ENCODE peak calls at places on chromosomes 13 and 19, in four cellular contexts. One of them, this sample, is unnamed.

GRCh38 chr19:13022859-13023636 is 27.8 kb downstream of the NFIX start:
- DNase-seq in H1: no peak
- DNase-seq in SK-N-SH: peak
- DNase-seq in K562: peak
- DNase-seq in this sample: peak

GRCh38 chr19:14497347-14497921 is 1.5 kb upstream of the GIPC1 start:
- DNase-seq in SK-N-SH: no peak
- DNase-seq in H1: no peak
- DNase-seq in K562: peak
- DNase-seq in this sample: no peak

GRCh38 chr19:18204394-18205179 is 745 bp upstream of the RAB3A start:
- DNase-seq in H1: no peak
- DNase-seq in K562: no peak
- DNase-seq in SK-N-SH: peak
- DNase-seq in this sample: no peak

GRCh38 chr13:31431722-31432137 is 232.0 kb downstream of the B3GLCT start:
- DNase-seq in SK-N-SH: peak
- DNase-seq in H1: peak
- DNase-seq in K562: peak
- DNase-seq in this sample: peak

GRCh38 chr13:114151565-114152284 is 19.3 kb upstream of the RASA3 start:
- DNase-seq in K562: peak
- DNase-seq in SK-N-SH: no peak
- DNase-seq in H1: no peak
- DNase-seq in this sample: no peak

GRCh38 chr13:105587786-105588185 is 947.7 kb downstream of the EFNB2 start:
- DNase-seq in K562: no peak
- DNase-seq in SK-N-SH: no peak
- DNase-seq in H1: no peak
- DNase-seq in this sample: peak

GRCh38 chr19:5156231-5156986 is 184.2 kb downstream of the PTPRS start:
- DNase-seq in K562: no peak
- DNase-seq in H1: no peak
- DNase-seq in SK-N-SH: peak
- DNase-seq in this sample: no peak

GRCh38 chr13:89066868-89067466 is 1395.8 kb downstream of the SLITRK5 start:
- DNase-seq in K562: peak
- DNase-seq in SK-N-SH: peak
- DNase-seq in H1: no peak
- DNase-seq in this sample: peak

GRCh38 chr19:19334063-19334988 is 13.7 kb downstream of the MAU2 start:
- DNase-seq in H1: no peak
- DNase-seq in SK-N-SH: no peak
- DNase-seq in K562: no peak
- DNase-seq in this sample: no peak

GRCh38 chr13:101628900-101629299 is 176.4 kb downstream of the ITGBL1 start:
- DNase-seq in H1: no peak
- DNase-seq in SK-N-SH: no peak
- DNase-seq in K562: no peak
- DNase-seq in this sample: no peak

GRCh38 chr19:45918721-45919120 is 4.1 kb upstream of the NANOS2 start:
- DNase-seq in SK-N-SH: no peak
- DNase-seq in K562: no peak
- DNase-seq in H1: no peak
- DNase-seq in this sample: no peak

GRCh38 chr13:43874512-43875092 is 4.9 kb downstream of the CCDC122 start:
- DNase-seq in K562: peak
- DNase-seq in SK-N-SH: peak
- DNase-seq in H1: no peak
- DNase-seq in this sample: no peak

DNA sequence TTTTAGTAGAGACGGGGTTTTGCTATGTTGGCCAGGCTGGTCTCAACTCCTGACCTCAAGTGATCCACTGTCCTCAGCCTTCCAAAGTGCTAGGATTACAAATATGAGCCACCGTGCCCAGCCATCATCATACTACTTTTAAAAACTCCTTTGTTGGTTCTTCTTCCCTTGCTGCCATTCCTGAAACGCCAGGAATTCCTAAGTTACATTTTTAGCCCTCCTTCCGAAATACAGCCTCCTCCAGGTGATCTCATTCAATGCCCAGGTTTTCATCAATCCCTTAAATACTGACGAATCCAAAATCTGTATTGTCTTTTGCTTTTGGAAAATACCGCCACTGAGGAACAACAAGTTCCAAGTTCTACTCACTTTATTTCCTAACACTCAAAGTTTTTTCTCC is 25.3 kb upstream of the EBPL start:
- DNase-seq in SK-N-SH: no peak
- DNase-seq in H1: no peak
- DNase-seq in K562: no peak
- DNase-seq in this sample: no peak
- TF ChIP-seq JUND in SK-N-SH: no peak
- TF ChIP-seq JUND in H1: no peak
- TF ChIP-seq JUND in K562: no peak
- TF ChIP-seq JUND in this sample: no peak

DNA sequence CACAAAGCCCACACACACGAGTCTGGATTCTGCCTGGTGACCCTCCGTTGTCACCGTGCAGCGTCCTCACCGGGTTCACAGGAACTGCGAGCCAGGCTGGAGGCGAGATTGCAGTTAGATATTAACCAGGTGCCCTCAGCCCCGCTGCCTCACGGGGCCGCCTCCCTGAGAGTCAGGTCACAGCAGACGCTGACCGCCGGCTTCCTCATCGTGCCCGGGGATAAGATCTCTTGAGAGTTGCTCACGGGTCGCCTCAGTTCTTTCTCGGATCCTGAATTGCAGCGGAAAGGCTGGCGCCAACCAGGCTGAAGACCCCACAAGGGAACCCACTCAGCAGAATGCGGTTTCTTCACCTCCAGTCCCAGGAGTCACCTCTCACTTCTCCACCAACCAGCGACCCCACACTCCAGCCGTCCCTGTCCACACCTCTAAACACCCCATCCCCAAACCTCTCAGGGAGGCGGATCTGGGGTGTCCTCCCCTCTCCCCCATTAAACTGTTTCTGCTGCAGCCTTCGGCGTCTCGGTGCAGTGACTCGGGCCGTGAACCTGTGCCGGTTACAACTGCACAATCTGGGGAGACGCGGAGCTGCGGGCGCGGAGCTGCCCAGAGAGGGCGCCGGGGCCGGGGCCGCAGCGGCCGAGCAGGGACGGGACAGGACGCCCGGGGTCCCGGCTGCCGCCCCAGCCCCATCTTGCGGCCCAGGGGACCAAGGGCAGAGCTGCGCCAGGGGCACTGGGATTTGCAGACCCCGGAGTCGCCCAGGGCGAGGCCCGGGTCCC is 591 bp downstream of the ZNF823 start:
- DNase-seq in H1: no peak
- DNase-seq in SK-N-SH: peak
- DNase-seq in K562: peak
- DNase-seq in this sample: peak
- TF ChIP-seq JUND in H1: no peak
- TF ChIP-seq JUND in SK-N-SH: no peak
- TF ChIP-seq JUND in K562: peak
- TF ChIP-seq JUND in this sample: no peak

DNA sequence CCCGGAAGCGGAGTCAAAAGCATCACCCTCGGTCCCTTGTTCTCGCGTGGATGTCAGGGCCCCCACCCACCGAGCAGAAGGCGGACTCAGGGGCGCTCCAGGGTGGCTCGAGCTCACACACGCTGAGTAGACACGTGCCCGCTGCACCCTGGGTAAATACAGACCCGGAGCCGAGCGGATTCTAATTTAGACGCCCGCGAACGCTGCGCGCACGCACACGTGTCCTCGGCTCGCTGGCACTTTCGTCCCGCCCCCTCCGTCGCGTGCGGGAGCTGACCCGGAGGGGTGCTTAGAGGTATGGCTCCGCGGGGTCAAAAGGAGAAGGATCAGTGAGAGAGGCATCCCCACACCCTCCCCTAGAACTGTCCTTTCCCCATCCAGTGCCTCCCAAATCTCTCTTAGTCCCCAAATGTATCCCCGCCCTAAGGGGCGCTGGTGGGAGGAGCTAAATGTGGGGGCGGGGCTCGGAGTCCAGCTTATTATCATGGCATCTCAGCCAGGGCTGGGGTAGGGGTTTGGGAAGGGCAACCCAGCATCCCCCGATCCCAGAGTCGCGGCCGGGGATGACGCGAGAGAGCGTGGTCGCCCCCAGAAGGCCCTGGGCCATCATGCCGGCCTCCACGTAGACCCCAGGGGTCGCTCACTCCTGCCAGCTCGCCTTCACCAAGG is 451 bp upstream of the ICAM5 start:
- DNase-seq in K562: peak
- DNase-seq in SK-N-SH: peak
- DNase-seq in H1: no peak
- DNase-seq in this sample: no peak
- TF ChIP-seq JUND in K562: no peak
- TF ChIP-seq JUND in SK-N-SH: no peak
- TF ChIP-seq JUND in H1: peak
- TF ChIP-seq JUND in this sample: no peak

DNA sequence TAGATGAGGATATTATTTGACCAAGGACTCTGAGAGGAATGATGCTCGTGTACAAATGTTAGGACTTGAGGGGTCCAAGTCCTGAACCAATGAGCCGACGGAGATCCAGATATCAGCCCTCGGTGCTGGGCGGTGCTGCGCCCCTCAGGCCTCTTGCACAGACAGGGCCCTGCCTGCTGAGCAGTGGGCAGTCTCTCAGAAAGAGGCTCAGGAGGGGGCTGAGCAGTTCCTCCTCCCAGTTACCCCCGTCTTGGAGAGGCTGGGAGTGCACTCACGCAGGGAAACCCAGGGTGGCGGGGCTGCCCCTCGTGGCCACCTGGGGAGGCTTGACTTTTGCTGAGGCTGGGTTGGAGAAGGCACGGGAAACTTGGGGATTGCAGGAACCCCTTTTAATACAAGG is 18.4 kb downstream of the TEX29 start:
- DNase-seq in K562: no peak
- DNase-seq in SK-N-SH: no peak
- DNase-seq in H1: no peak
- DNase-seq in this sample: no peak
- TF ChIP-seq JUND in K562: no peak
- TF ChIP-seq JUND in SK-N-SH: no peak
- TF ChIP-seq JUND in H1: no peak
- TF ChIP-seq JUND in this sample: no peak

This sample was measured in T47D.